ENCODE peak calls at places on chromosome 15, in nine cellular contexts. T, I, Q, R, D, P, J, B and V are unnamed samples.

GRCh38 chr15:38975282-38975990 is 410.8 kb upstream of the RASGRP1 start:
- DNase-seq in J (no peak), P (no peak), D (no peak), R (no peak), T (no peak), Q (no peak), B (no peak), I (no peak), V (no peak)

GRCh38 chr15:27847775-27848710 is 251.1 kb downstream of the OCA2 start:
- DNase-seq in I (no peak), P (peak), D (no peak), B (no peak), T (no peak), J (no peak), R (no peak), Q (peak), V (no peak)

GRCh38 chr15:43941555-43941954 is 114.8 kb downstream of the WDR76 start:
- DNase-seq in R (peak), I (no peak), D (peak), J (no peak), P (no peak), B (no peak), Q (no peak), T (no peak), V (peak)

GRCh38 chr15:94231728-94232086 is 346 bp downstream of the MCTP2 start:
- DNase-seq in R (no peak), Q (peak), P (no peak), D (no peak), J (no peak), B (peak), I (no peak), T (no peak), V (peak)

GRCh38 chr15:31327674-31328424 is 1.2 kb downstream of the KLF13 start:
- DNase-seq in I (peak), B (peak), T (peak), Q (peak), J (peak), R (no peak), D (no peak), P (no peak), V (peak)

GRCh38 chr15:33656090-33656670 is 312.1 kb upstream of the CHRM5 start:
- DNase-seq in D (no peak), R (no peak), I (no peak), Q (no peak), P (no peak), J (no peak), T (no peak), B (no peak), V (no peak)

GRCh38 chr15:89326316-89326715 is 8.3 kb downstream of the POLG start:
- DNase-seq in D (no peak), R (no peak), J (no peak), T (no peak), B (no peak), I (no peak), P (no peak), Q (no peak), V (no peak)

GRCh38 chr15:26564354-26564753 is 208.5 kb downstream of the GABRB3 start:
- DNase-seq in J (no peak), R (no peak), P (no peak), T (no peak), Q (no peak), D (no peak), I (no peak), B (no peak), V (no peak)

GRCh38 chr15:81749667-81750360 is 296.0 kb downstream of the MEX3B start:
- DNase-seq in P (no peak), D (no peak), I (no peak), Q (no peak), B (no peak), R (no peak), J (no peak), T (no peak), V (no peak)

GRCh38 chr15:96225642-96226259 is 104.7 kb upstream of the NR2F2 start:
- DNase-seq in I (no peak), B (no peak), Q (no peak), D (no peak), J (no peak), R (no peak), P (no peak), T (no peak), V (no peak)

GRCh38 chr15:62068071-62068786 is 1.5 kb downstream of the C2CD4A start:
- DNase-seq in R (peak), Q (peak), J (no peak), B (peak), I (peak), P (no peak), T (peak), D (peak), V (peak)

GRCh38 chr15:68601206-68602197 is 22.7 kb downstream of the CORO2B start:
- DNase-seq in R (no peak), B (no peak), P (no peak), Q (no peak), I (no peak), D (no peak), T (peak), J (no peak), V (no peak)

GRCh38 chr15:47718474-47719440 is 1.5 kb downstream of the SEMA6D start:
- DNase-seq in Q (no peak), T (peak), B (no peak), P (no peak), D (no peak), J (no peak), R (no peak), I (peak), V (peak)

GRCh38 chr15:100929641-100930042 is 10.5 kb downstream of the LRRK1 start:
- DNase-seq in P (no peak), J (no peak), B (no peak), R (no peak), Q (no peak), D (no peak), I (peak), T (no peak), V (no peak)

GRCh38 chr15:53837263-53837662 is 77.8 kb upstream of the WDR72 start:
- DNase-seq in T (no peak), J (peak), B (peak), Q (peak), P (no peak), I (peak), R (no peak), D (no peak), V (peak)

GRCh38 chr15:36591534-36592411 is 12.3 kb downstream of the CDIN1 start:
- DNase-seq in Q (no peak), I (no peak), B (no peak), D (no peak), P (no peak), J (no peak), R (no peak), T (no peak), V (no peak)

GRCh38 chr15:91670108-91670507 is 183.4 kb upstream of the SLCO3A1 start:
- DNase-seq in T (no peak), J (no peak), B (no peak), D (no peak), R (no peak), Q (no peak), P (no peak), I (no peak), V (no peak)
- TF ChIP-seq POLR2AphosphoS5 in T (no peak), J (no peak), B (no peak), D (no peak), R (no peak), Q (no peak), P (no peak), I (no peak), V (no peak)

GRCh38 chr15:50911001-50911400 is 2.5 kb downstream of the AP4E1 start:
- DNase-seq in R (no peak), D (no peak), B (no peak), P (no peak), J (no peak), T (no peak), I (no peak), Q (no peak), V (no peak)

GRCh38 chr15:50907866-50908208 is 646 bp upstream of the AP4E1 start:
- DNase-seq in I (peak), D (no peak), R (no peak), T (peak), Q (peak), P (no peak), B (peak), J (no peak), V (peak)

GRCh38 chr15:50909044-50909342 is 510 bp downstream of the AP4E1 start:
- DNase-seq in Q (no peak), I (no peak), D (no peak), J (no peak), T (no peak), B (no peak), P (no peak), R (no peak), V (no peak)

GRCh38 chr15:50906954-50907865 is 1.3 kb upstream of the AP4E1 start:
- DNase-seq in D (peak), P (no peak), J (no peak), Q (peak), B (peak), R (peak), T (no peak), I (no peak), V (peak)

GRCh38 chr15:50908209-50909043 is at the start of gene AP4E1:
- DNase-seq in I (peak), R (peak), D (peak), J (peak), T (peak), P (peak), Q (peak), B (peak), V (peak)
- TF ChIP-seq POLR2A in I (no peak), R (peak), D (peak), J (no peak), T (peak), P (no peak), Q (no peak), B (peak), V (peak)

GRCh38 chr15:70329179-70329578 is 231.5 kb upstream of the TLE3 start:
- DNase-seq in I (no peak), T (no peak), R (no peak), B (no peak), Q (no peak), D (no peak), P (no peak), J (no peak), V (no peak)
- TF ChIP-seq POLR2AphosphoS5 in I (no peak), T (no peak), R (no peak), B (no peak), Q (no peak), D (no peak), P (no peak), J (no peak), V (no peak)

DNA sequence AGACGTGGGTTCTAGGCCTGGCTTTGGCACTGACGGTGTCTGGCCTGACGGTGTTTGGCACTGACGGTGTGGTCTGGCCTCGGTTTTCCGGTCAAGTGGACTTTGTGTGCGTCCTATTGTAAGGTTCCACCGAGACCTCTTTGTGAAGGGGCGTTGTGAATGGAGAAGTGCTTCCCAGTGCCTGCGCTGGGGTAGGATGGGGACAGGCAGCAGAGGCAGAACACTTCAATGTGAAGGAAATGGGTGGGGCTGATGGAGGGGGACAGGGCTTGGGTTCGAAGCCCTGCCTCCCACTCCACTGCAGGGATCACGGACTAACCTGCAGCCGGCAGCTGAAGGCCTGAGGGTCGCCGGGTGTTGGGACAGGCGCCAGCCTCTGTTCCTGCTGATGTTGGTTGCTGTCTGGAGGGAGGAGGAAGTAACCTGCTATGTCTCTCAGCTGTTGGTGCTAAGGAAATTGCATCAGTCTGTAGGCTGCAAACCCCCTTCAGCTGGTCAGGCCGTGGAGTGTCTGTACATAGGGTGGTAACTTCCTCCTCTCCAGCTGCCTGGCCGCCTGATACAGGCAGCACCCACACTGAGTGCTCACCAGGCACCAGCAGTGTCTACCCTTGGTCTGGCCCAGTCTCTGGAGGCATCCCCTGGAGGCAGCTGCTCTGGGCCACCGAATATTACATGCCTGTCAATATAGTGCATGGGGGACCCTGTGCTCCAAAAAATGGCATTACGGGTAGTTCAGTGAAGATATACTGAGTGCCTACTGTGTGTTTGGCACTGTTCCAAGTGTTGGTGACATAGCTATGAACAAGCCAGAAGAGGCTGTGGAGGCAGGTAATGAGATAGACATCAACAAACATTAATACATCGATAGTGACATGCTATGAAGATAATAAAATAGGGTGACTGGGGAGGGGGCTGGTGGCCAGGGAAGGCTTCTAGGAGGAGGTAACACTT is 1.1 kb downstream of the TM6SF1 start:
- DNase-seq in T (peak), R (peak), B (peak), D (peak), P (no peak), J (peak), I (no peak), Q (peak), V (peak)
- TF ChIP-seq POLR2A in T (peak), R (no peak), B (peak), D (no peak), P (no peak), J (no peak), I (no peak), Q (no peak), V (peak)

GRCh38 chr15:70200003-70200410 is 102.3 kb upstream of the TLE3 start:
- DNase-seq in J (no peak), I (no peak), T (no peak), R (no peak), D (no peak), P (no peak), Q (no peak), B (no peak), V (no peak)
- TF ChIP-seq POLR2AphosphoS5 in J (no peak), I (no peak), T (no peak), R (no peak), D (no peak), P (no peak), Q (no peak), B (no peak), V (no peak)

DNA sequence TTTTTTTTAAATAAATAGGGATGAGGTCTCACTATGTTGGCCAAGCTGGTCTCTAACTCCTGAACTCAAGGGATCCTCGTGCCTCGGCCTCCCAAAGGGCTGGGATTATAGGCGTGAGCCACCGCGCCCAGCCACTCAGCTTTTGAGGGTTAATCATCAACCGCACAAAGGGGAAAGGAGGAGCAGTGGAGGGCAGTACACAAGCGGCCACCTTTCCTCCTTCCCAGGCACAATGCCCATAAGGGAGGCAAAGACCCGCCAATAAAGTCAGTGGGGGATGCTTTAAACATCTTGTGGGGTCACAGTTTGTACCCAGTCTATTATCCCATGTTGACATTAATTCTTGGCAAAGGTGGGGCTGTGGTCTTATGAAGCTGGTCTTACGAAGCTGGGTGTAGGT is 32.4 kb downstream of the EHD4 start:
- DNase-seq in T (no peak), Q (no peak), B (no peak), I (no peak), D (no peak), P (no peak), R (no peak), J (peak), V (no peak)
- TF ChIP-seq POLR2A in T (no peak), Q (no peak), B (no peak), I (no peak), D (no peak), P (no peak), R (no peak), J (no peak), V (no peak)

GRCh38 chr15:74207652-74208440 is 5.3 kb upstream of the STRA6 start:
- DNase-seq in P (no peak), J (no peak), T (no peak), R (no peak), B (no peak), Q (no peak), D (no peak), I (no peak), V (no peak)
- TF ChIP-seq POLR2AphosphoS5 in P (no peak), J (no peak), T (no peak), R (no peak), B (no peak), Q (no peak), D (no peak), I (no peak), V (no peak)

DNA sequence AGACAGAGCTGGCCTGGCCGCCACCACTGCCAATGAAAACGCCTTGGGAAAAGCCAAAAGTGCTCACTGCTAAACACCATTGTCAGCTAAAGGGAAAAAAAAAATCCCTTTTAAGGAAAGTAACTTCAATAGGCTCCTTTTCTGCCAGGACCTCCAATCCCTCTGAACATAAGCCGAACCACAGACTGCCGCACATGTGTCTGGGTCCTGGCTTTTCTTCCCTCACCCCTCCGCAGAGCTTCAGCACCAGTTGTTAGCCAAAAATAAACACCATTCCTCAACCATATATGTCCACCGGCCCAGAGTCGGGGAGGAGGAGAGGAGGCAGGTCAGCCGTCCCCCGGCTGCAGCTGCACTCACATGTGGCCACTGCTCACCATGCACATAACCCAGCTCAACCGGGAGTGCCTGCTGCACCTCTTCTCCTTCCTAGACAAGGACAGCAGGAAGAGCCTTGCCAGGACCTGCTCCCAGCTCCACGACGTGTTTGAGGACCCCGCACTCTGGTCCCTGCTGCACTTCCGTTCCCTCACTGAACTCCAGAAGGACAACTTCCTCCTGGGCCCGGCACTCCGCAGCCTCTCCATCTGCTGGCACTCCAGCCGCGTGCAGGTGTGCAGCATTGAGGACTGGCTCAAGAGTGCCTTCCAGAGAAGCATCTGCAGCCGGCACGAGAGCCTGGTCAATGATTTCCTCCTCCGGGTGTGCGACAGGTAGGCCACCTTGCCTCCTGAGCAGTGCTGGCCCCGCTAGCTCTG is at the start of gene FBXL22:
- DNase-seq in J (no peak), B (peak), D (no peak), P (no peak), T (no peak), I (peak), Q (no peak), R (no peak), V (peak)
- TF ChIP-seq POLR2A in J (no peak), B (no peak), D (no peak), P (no peak), T (no peak), I (no peak), Q (no peak), R (no peak), V (peak)

GRCh38 chr15:78951841-78952238 is 7.0 kb upstream of the CTSH start:
- DNase-seq in T (no peak), B (peak), I (no peak), Q (peak), D (no peak), J (no peak), P (no peak), R (no peak), V (no peak)
- TF ChIP-seq POLR2AphosphoS5 in T (no peak), B (peak), I (peak), Q (peak), D (no peak), J (no peak), P (no peak), R (no peak), V (no peak)